ENCODE peak calls at places on chromosome 3, in four cellular contexts. B is HCT116, E is trophoblast cell, X is IMR-90. T is an unnamed sample. For H3K27me3, the result is how much of the 10 kb centered on the place peaks cover.

GRCh38 chr3:189334064-189334920 is 162.5 kb downstream of the TPRG1 start:
- DNase-seq in B (no peak), E (no peak), X (no peak), T (no peak)

GRCh38 chr3:174229916-174230315 is 629.2 kb upstream of the NAALADL2 start:
- DNase-seq in B (no peak), E (no peak), X (peak), T (no peak)

GRCh38 chr3:31166249-31166885 is 271.9 kb upstream of the GADL1 start:
- DNase-seq in B (no peak), E (peak), X (peak), T (peak)

GRCh38 chr3:148532326-148532725 is 165.4 kb upstream of the AGTR1 start:
- DNase-seq in B (no peak), E (no peak), X (peak), T (no peak)

GRCh38 chr3:153045150-153045549 is 116.9 kb upstream of the RAP2B start:
- DNase-seq in B (no peak), E (no peak), X (no peak), T (no peak)

GRCh38 chr3:16728762-16729745 is 123.8 kb upstream of the DAZL start:
- DNase-seq in B (no peak), E (peak), X (peak), T (peak)

GRCh38 chr3:41296556-41296955 is 97.3 kb downstream of the CTNNB1 start:
- DNase-seq in B (no peak), E (no peak), X (no peak), T (no peak)

GRCh38 chr3:41301548-41301947 is 102.2 kb downstream of the CTNNB1 start:
- DNase-seq in B (no peak), E (no peak), X (peak), T (no peak)

GRCh38 chr3:107598926-107599754 is 76.4 kb downstream of the BBX start:
- DNase-seq in B (no peak), E (no peak), X (peak), T (no peak)

GRCh38 chr3:162328649-162329048 is 832.0 kb downstream of the OTOL1 start:
- DNase-seq in B (no peak), E (no peak), X (no peak), T (no peak)

GRCh38 chr3:155572085-155572484 is 172.8 kb downstream of the PLCH1 start:
- DNase-seq in B (no peak), E (no peak), X (no peak), T (no peak)

GRCh38 chr3:29453278-29453961 is 172.5 kb downstream of the RBMS3 start:
- DNase-seq in B (no peak), E (no peak), X (no peak), T (no peak)

GRCh38 chr3:58556001-58556400 is 19.0 kb upstream of the ACOX2 start:
- DNase-seq in B (no peak), E (no peak), X (no peak), T (no peak)

GRCh38 chr3:102378216-102378615 is 56.6 kb upstream of the ZPLD1 start:
- DNase-seq in B (no peak), E (no peak), X (no peak), T (no peak)

GRCh38 chr3:12400795-12401194 is 83.5 kb upstream of the TSEN2 start:
- DNase-seq in B (peak), E (peak), X (peak), T (peak)

GRCh38 chr3:142566096-142566495 is 12.4 kb downstream of the ATR start:
- DNase-seq in B (no peak), E (no peak), X (no peak), T (no peak)

GRCh38 chr3:192831111-192831644 is 86.5 kb downstream of the MB21D2 start:
- DNase-seq in B (no peak), E (no peak), X (peak), T (peak)

GRCh38 chr3:98733055-98733777 is 29.9 kb upstream of the ST3GAL6 start:
- DNase-seq in B (no peak), E (no peak), X (no peak), T (no peak)

GRCh38 chr3:127525373-127525772 is 65.2 kb downstream of the TPRA1 start:
- DNase-seq in B (peak), E (peak), X (peak), T (no peak)

GRCh38 chr3:45993421-45994027 is 2.1 kb downstream of the FYCO1 start:
- DNase-seq in B (no peak), E (no peak), X (no peak), T (no peak)

GRCh38 chr3:139758654-139759291 is 81.0 kb upstream of the NMNAT3 start:
- DNase-seq in B (no peak), E (peak), X (peak), T (no peak)

GRCh38 chr3:51380601-51381332 is 4.3 kb upstream of the MANF start:
- DNase-seq in B (no peak), E (no peak), X (no peak), T (no peak)

DNA sequence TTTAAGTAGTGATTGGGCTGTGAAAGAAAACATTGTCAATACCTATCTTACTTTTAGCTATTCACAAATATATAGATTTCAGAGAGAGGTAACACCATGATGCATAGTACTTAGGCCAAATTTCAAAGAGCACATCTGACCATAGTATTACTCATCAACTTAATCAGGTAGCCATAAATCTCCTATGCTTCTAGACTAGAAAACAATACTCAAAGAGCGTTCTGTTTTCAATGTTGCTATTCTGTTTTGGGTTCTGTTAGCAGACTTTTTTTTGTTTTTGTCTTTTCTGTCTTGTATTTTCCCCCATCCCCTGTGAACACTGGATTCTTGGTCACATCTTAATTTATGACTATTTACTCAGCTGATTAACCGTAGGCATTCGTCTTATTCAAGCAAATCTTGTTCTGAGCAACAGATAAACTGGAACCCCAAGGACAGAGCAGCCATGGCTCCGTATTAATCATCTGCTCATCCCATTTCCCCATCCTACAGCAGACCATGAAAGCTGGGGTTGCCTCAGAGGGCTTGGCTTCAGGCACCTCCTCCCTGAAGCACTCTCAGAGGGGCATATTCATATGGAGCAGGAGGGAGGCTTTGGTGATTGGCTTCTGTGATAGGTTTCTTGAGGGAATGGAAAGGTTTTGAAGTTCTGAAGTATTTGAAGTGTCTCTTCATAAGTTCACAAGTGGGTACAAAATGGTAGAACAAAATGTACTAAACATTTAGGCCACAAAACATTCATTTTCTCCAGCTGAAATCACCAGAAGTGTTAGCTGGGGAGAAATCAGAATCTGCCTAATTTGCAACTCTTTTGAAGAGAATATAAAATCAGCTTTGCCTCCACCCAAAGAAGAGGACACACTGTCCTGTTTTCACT is 105.3 kb downstream of the TNIK start:
- DNase-seq in B (peak), E (no peak), X (no peak), T (no peak)
- H3K27me3 ChIP-seq in B (under half), E (under half), X (under half), T (under half)

DNA sequence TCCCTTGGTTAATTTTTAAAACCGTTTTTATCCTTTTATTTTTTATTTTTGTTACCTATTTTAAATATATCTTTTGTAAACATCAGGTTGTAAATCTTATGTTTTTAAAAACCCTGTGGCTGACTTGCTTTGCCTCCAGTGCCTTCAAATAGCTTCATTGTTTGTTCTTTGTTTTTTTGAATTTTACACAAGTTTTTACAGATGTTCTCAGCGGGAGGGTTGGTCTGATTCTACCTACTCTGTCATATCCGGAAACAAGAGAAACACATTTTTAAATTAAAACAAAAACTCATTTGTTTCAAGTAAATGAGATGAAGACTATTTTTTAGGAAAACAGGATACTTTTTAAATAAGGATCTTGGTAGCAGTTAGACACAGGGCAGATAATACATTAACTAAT is 129.0 kb upstream of the THRB start:
- DNase-seq in B (no peak), E (no peak), X (no peak), T (no peak)
- H3K27me3 ChIP-seq in B (under half), E (under half), X (under half), T (under half)

GRCh38 chr3:149590691-149591441 is 67.0 kb downstream of the WWTR1 start:
- DNase-seq in B (no peak), E (no peak), X (no peak), T (no peak)

GRCh38 chr3:149589332-149589731 is 68.5 kb downstream of the WWTR1 start:
- DNase-seq in B (no peak), E (no peak), X (peak), T (no peak)

GRCh38 chr3:149593416-149594160 is 64.2 kb downstream of the WWTR1 start:
- DNase-seq in B (no peak), E (no peak), X (no peak), T (no peak)

GRCh38 chr3:149596136-149596770 is 61.6 kb downstream of the WWTR1 start:
- DNase-seq in B (no peak), E (no peak), X (peak), T (no peak)

DNA sequence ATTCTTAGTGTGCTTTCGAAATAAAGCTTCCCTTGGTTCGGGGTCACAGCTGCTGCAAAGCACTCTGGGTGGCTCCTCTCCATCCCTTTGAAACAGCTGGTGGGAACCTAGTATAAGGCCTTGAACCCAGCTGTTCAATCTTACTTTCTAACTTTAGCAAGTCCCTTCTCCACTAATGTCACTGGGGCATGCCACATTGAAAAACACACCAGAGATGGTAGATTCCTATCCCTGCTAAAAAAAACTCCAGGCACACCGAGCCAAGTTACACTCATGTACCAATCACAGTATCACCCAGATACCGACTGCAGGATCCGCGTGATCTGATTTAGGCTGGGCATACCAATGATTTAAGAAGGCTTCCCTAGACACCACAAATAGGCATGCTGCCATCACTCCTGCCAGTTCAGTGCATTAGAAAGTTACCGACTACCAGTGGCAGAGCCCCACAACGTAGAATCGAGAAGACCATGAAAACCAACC is 65.0 kb downstream of the WWTR1 start:
- DNase-seq in B (no peak), E (no peak), X (no peak), T (no peak)
- H3K27me3 ChIP-seq in B (under half), E (under half), X (under half), T (under half)

GRCh38 chr3:24492971-24493551 is 1.6 kb downstream of the THRB start:
- DNase-seq in B (no peak), E (no peak), X (no peak), T (no peak)
- H3K27me3 ChIP-seq in B (under half), E (under half), X (under half), T (under half)

GRCh38 chr3:187667526-187667925 is 2.7 kb downstream of the SST start:
- DNase-seq in B (no peak), E (no peak), X (no peak), T (no peak)

GRCh38 chr3:187669675-187670504 is at the start of gene SST:
- DNase-seq in B (no peak), E (peak), X (peak), T (no peak)

GRCh38 chr3:187677604-187678003 is 7.4 kb upstream of the SST start:
- DNase-seq in B (no peak), E (no peak), X (no peak), T (no peak)

GRCh38 chr3:187678869-187679268 is 8.7 kb upstream of the SST start:
- DNase-seq in B (peak), E (peak), X (peak), T (peak)

DNA sequence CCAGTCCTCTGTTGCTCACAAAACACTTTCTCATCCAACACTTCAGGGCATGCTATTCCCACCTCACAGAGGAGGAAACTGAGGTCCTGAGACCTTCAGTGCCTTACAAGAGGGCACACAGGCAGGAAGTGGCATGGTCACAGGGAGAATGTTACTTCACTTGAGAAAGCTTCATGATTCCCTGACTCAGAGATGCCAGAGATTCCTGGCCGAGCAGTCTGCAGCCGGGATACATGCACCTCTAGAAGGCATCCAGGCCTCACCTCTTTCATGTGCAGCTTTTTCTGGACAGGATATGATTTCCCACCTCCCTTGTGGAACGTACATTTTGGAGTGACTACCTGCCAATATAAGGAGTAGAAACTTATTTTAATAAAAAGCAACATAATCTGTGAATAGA is 2.8 kb upstream of the SST start:
- DNase-seq in B (no peak), E (peak), X (no peak), T (no peak)
- H3K27me3 ChIP-seq in B (half or more), E (under half), X (under half), T (under half)